ENCODE peak calls at places on chromosomes 16 and 17, in seven cellular contexts. T is uterus; L is adrenal gland; I is heart left ventricle; Z is foreskin keratinocyte; B is CD8-positive, alpha-beta T cell; V is ovary. C is an unnamed sample.

GRCh38 chr17:80396680-80397387 is 18.1 kb upstream of the ENDOV start:
- DNase-seq in T (no peak), L (no peak), I (no peak), Z (no peak), B (no peak), V (no peak), C (no peak)

GRCh38 chr16:89289428-89290395 is 72.2 kb downstream of the ZNF778 start:
- DNase-seq in T (peak; percentile 44), L (peak; percentile 84), I (peak; percentile 82), Z (no peak), B (peak; percentile 80), V (peak; percentile 81), C (peak; percentile 53)

GRCh38 chr17:1412185-1413110 is 12.4 kb upstream of the YWHAE start:
- DNase-seq in T (no peak), L (peak; percentile 49), I (no peak), Z (no peak), B (no peak), V (no peak), C (no peak)

GRCh38 chr17:47789611-47790520 is 31.7 kb downstream of the OSBPL7 start:
- DNase-seq in T (no peak), L (peak; percentile 52), I (peak; percentile 62), Z (no peak), B (peak; percentile 71), V (peak; percentile 66), C (peak; percentile 8)

GRCh38 chr16:85395207-85395912 is 217.8 kb upstream of the GSE1 start:
- DNase-seq in T (peak; percentile 90), L (peak; percentile 93), I (peak; percentile 79), Z (peak; percentile 90), B (no peak), V (peak; percentile 88), C (no peak)

GRCh38 chr17:14019186-14019956 is 49.9 kb upstream of the COX10 start:
- DNase-seq in T (no peak), L (no peak), I (no peak), Z (peak; percentile 15), B (no peak), V (no peak), C (no peak)

GRCh38 chr16:89365044-89365467 is 125.3 kb downstream of the ANKRD11 start:
- DNase-seq in T (no peak), L (no peak), I (no peak), Z (no peak), B (no peak), V (no peak), C (no peak)

GRCh38 chr17:75720656-75721462 is at the start of gene ITGB4:
- DNase-seq in T (peak; percentile 25), L (no peak), I (peak; percentile 33), Z (peak; percentile 57), B (peak; percentile 77), V (peak; percentile 51), C (peak; percentile 46)

GRCh38 chr17:10792156-10792555 is 11.7 kb downstream of the TMEM238L start:
- DNase-seq in T (no peak), L (no peak), I (no peak), Z (peak; percentile 66), B (no peak), V (no peak), C (no peak)

GRCh38 chr17:50638572-50638850 is 3.8 kb downstream of the ABCC3 start:
- DNase-seq in T (no peak), L (no peak), I (no peak), Z (no peak), B (no peak), V (no peak), C (no peak)

GRCh38 chr17:77231076-77231871 is 90.5 kb downstream of the SEC14L1 start:
- DNase-seq in T (no peak), L (no peak), I (no peak), Z (no peak), B (no peak), V (no peak), C (no peak)

GRCh38 chr16:84738255-84739038 is 38.6 kb downstream of the USP10 start:
- DNase-seq in T (peak; percentile 60), L (peak; percentile 84), I (peak; percentile 81), Z (no peak), B (peak; percentile 83), V (peak; percentile 74), C (peak; percentile 61)

GRCh38 chr17:72386619-72387237 is 265.9 kb downstream of the SOX9 start:
- DNase-seq in T (no peak), L (no peak), I (no peak), Z (no peak), B (no peak), V (no peak), C (no peak)

GRCh38 chr16:89945654-89946053 is 2.9 kb upstream of the DEF8 start:
- DNase-seq in T (no peak), L (no peak), I (no peak), Z (no peak), B (no peak), V (no peak), C (no peak)

GRCh38 chr16:50025544-50025931 is 513 bp downstream of the CNEP1R1 start:
- DNase-seq in T (no peak), L (peak; percentile 34), I (no peak), Z (no peak), B (peak; percentile 55), V (no peak), C (peak; percentile 9)

GRCh38 chr17:81921996-81922565 is 4.1 kb upstream of the SIRT7 start:
- DNase-seq in T (no peak), L (no peak), I (no peak), Z (no peak), B (no peak), V (no peak), C (no peak)

GRCh38 chr17:81922566-81923301 is 4.8 kb upstream of the SIRT7 start:
- DNase-seq in T (no peak), L (no peak), I (no peak), Z (no peak), B (no peak), V (no peak), C (no peak)

GRCh38 chr17:81921531-81921862 is 3.5 kb upstream of the SIRT7 start:
- DNase-seq in T (no peak), L (no peak), I (no peak), Z (no peak), B (no peak), V (no peak), C (no peak)

GRCh38 chr17:81918762-81919545 is 978 bp upstream of the SIRT7 start:
- DNase-seq in T (no peak), L (no peak), I (no peak), Z (no peak), B (no peak), V (no peak), C (no peak)

GRCh38 chr17:81920612-81921530 is 2.9 kb upstream of the SIRT7 start:
- DNase-seq in T (no peak), L (no peak), I (no peak), Z (no peak), B (no peak), V (no peak), C (no peak)
- H3K4me1 ChIP-seq in T (peaks cover 36% of the 10 kb centered on the region), L (peaks cover 40% of the 10 kb centered on the region), I (peaks cover 68% of the 10 kb centered on the region), Z (peaks cover 13% of the 10 kb centered on the region), B (peaks cover 25% of the 10 kb centered on the region), V (peaks cover 25% of the 10 kb centered on the region), C (peaks cover 34% of the 10 kb centered on the region)

DNA sequence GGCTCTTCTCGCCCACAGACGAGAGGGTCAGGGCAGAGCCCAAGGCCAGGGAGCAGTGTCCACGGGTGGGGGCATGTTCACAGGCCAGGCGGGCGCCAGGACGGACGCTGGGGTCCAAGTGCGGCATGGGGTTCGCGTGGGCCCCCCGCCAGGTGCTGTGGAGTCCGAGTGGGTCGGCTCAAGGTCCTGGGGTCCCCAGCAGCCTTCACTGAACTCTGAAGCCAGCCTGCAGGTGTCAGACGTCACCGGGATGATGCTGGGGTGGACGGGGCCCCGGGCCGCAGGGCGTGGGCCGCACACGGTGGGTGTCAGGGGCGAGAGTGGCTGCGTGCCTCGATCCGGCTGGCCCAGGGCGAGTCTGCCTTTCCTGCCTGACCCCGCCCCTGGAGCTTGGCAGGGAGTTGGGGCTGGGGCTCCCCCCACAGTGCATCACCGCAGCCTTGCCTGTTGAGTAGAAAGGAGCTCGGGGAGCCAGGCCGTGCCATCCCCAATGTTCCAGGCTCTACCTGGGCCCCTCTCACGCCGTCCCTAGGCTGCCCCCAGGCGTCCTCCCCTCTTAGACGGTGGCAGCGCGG is 19.0 kb downstream of the CACNA1H start:
- DNase-seq in T (no peak), L (no peak), I (no peak), Z (no peak), B (no peak), V (no peak), C (no peak)
- H3K4me1 ChIP-seq in T (peaks cover 29% of the 10 kb centered on the region), L (peaks cover 9% of the 10 kb centered on the region), I (peaks cover 12% of the 10 kb centered on the region), Z (no peaks in the 10 kb centered on the region), B (no peaks in the 10 kb centered on the region), V (peaks cover 45% of the 10 kb centered on the region), C (no peaks in the 10 kb centered on the region)

GRCh38 chr16:67166035-67166882 is 1.7 kb downstream of the HSF4 start:
- DNase-seq in T (no peak), L (no peak), I (no peak), Z (no peak), B (no peak), V (peak; percentile 43), C (no peak)

GRCh38 chr16:67164599-67165061 is at the start of gene HSF4:
- DNase-seq in T (peak; percentile 67), L (peak; percentile 69), I (peak; percentile 84), Z (no peak), B (no peak), V (peak; percentile 84), C (no peak)

GRCh38 chr16:67163903-67164558 is 514 bp upstream of the HSF4 start:
- DNase-seq in T (no peak), L (peak; percentile 51), I (no peak), Z (no peak), B (no peak), V (peak; percentile 83), C (no peak)

GRCh38 chr16:67166883-67167168 is 2.3 kb downstream of the HSF4 start:
- DNase-seq in T (no peak), L (no peak), I (no peak), Z (no peak), B (no peak), V (no peak), C (no peak)

DNA sequence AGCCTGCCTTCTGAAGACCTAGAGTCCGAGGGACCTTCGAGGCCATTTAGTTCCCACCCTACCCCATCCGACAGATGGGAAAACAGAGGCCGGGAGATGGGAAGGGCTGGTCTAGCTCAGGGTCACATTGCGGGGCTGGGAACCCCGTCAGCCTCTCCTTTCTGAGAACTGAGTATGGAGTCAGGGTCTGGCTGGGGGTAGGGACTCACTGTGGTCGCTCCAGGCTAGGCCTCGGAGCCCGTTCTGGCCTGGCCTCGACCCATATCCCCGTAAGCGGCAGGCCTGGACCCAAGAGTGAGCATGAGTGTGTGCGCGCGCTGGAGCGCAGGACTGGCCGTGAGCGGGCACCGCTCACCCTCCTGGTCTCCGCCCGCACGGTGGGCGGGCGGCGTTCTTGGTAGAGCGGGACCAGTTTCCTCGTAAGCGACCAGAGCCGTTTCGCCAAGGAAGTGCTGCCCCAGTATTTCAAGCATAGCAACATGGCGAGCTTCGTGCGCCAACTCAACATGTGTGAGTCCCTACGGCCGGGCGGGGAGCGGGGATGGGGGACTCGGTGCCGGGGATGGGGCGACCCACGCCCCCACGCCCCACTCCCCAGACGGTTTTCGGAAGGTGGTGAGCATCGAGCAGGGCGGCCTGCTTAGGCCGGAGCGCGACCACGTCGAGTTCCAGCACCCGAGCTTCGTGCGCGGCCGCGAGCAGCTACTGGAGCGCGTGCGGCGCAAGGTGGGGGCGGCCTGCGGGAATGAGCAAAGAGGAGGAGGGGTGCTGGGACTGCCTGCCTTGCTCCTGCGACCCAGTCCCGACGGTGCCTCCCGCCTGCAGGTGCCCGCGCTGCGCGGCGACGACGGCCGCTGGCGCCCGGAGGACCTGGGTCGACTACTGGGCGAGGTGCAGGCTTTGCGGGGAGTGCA is 833 bp downstream of the HSF4 start:
- DNase-seq in T (no peak), L (no peak), I (no peak), Z (no peak), B (no peak), V (peak; percentile 63), C (no peak)
- H3K4me1 ChIP-seq in T (peaks cover 34% of the 10 kb centered on the region), L (peaks cover 46% of the 10 kb centered on the region), I (peaks cover 63% of the 10 kb centered on the region), Z (no peaks in the 10 kb centered on the region), B (peaks cover 52% of the 10 kb centered on the region), V (peaks cover 22% of the 10 kb centered on the region), C (peaks cover 61% of the 10 kb centered on the region)

GRCh38 chr17:57948555-57949420 is 6.4 kb downstream of the CUEDC1 start:
- DNase-seq in T (no peak), L (peak; percentile 51), I (peak; percentile 51), Z (peak; percentile 98), B (no peak), V (no peak), C (no peak)
- H3K4me1 ChIP-seq in T (peaks cover 33% of the 10 kb centered on the region), L (peaks cover 50% of the 10 kb centered on the region), I (peaks cover 97% of the 10 kb centered on the region), Z (peaks cover 42% of the 10 kb centered on the region), B (peaks cover 6% of the 10 kb centered on the region), V (peaks cover 9% of the 10 kb centered on the region), C (peaks cover 3% of the 10 kb centered on the region)